ENCODE peak calls at places on chromosome 22, in five cellular contexts. One of them, this sample, is unnamed.

GRCh38 chr22:33848251-33848650 is 72.0 kb downstream of the LARGE1 start:
- DNase-seq in cardiac muscle cell: no peak
- DNase-seq in dorsolateral prefrontal cortex: no peak
- DNase-seq in MM.1S: no peak
- DNase-seq in prostate gland: no peak
- DNase-seq in this sample: no peak

GRCh38 chr22:35435201-35435712 is 35.3 kb downstream of the MCM5 start:
- DNase-seq in prostate gland: no peak
- DNase-seq in dorsolateral prefrontal cortex: no peak
- DNase-seq in cardiac muscle cell: no peak
- DNase-seq in MM.1S: no peak
- DNase-seq in this sample: no peak

GRCh38 chr22:31449521-31449920 is 40.1 kb downstream of the EIF4ENIF1 start:
- DNase-seq in MM.1S: no peak
- DNase-seq in cardiac muscle cell: peak; percentile 27
- DNase-seq in dorsolateral prefrontal cortex: no peak
- DNase-seq in prostate gland: no peak
- DNase-seq in this sample: no peak

GRCh38 chr22:41831828-41832552 is 915 bp upstream of the SREBF2 start:
- DNase-seq in cardiac muscle cell: no peak
- DNase-seq in prostate gland: no peak
- DNase-seq in MM.1S: peak; percentile 9
- DNase-seq in dorsolateral prefrontal cortex: no peak
- DNase-seq in this sample: no peak

GRCh38 chr22:25700996-25701815 is 40.8 kb upstream of the MYO18B start:
- DNase-seq in MM.1S: no peak
- DNase-seq in dorsolateral prefrontal cortex: peak; percentile 66
- DNase-seq in prostate gland: no peak
- DNase-seq in cardiac muscle cell: peak; percentile 76
- DNase-seq in this sample: no peak

GRCh38 chr22:41548830-41549211 is 4.6 kb upstream of the POLR3H start:
- DNase-seq in MM.1S: no peak
- DNase-seq in dorsolateral prefrontal cortex: no peak
- DNase-seq in prostate gland: no peak
- DNase-seq in cardiac muscle cell: no peak
- DNase-seq in this sample: no peak

GRCh38 chr22:35470903-35471321 is 69.7 kb upstream of the RASD2 start:
- DNase-seq in prostate gland: no peak
- DNase-seq in cardiac muscle cell: no peak
- DNase-seq in dorsolateral prefrontal cortex: no peak
- DNase-seq in MM.1S: no peak
- DNase-seq in this sample: no peak

GRCh38 chr22:17164392-17165024 is 5.4 kb upstream of the HDHD5 start:
- DNase-seq in MM.1S: no peak
- DNase-seq in dorsolateral prefrontal cortex: no peak
- DNase-seq in prostate gland: no peak
- DNase-seq in cardiac muscle cell: no peak
- DNase-seq in this sample: no peak

DNA sequence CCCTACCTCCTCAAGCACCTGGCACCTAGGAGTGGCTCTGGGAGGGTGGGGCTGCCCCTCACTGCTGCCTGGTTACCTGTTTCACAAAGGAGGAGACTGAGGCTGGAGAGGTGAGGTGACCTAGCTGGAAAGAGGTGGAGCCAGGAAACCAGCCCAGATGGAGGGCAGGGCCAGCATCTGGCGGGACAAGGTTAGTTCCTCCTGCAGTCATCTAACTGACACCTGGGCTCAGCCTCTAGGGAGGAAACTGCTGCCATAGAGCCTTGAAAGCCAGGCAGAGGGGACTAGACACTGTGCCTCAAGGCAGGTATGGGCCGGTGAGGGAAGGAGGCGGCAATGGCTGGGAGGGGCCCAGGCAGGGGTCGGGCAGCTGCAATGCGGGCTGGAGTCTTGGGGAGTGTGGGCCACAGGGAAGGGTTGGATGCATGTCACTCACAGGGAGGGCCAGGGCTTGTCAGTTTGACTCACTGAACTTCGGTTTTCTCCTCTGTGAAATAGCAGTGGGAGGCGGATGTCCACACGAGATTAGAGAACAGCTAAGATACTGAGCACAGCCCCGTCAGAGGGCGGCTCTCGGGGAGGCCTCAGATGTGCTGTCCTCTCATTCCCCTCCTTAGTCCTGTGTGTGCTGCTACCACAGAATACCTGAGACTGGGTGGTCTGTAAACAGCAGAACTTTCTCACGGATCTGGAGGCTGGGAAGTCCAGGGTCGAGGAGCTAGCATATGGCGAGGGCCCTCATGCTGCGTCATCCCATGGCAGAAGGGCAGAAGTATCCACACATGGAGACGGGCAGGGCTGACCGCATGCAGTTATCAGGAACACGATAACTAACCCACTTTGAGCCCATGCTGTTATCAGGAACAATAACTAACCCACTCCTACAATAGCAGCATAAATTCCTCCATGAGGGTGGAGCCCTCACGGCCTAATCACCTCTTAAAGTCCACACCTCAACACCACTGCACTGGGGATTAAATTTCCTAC is 16.1 kb downstream of the MGAT3 start:
- DNase-seq in cardiac muscle cell: peak; percentile 18
- DNase-seq in dorsolateral prefrontal cortex: peak; percentile 42
- DNase-seq in prostate gland: no peak
- DNase-seq in MM.1S: peak; percentile 89
- DNase-seq in this sample: no peak
- H3K27ac ChIP-seq in cardiac muscle cell: peak overlapping the region; percentile 69
- H3K27ac ChIP-seq in dorsolateral prefrontal cortex: peak overlapping the region; percentile 100
- H3K27ac ChIP-seq in prostate gland: no peak overlapping the region
- H3K27ac ChIP-seq in MM.1S: peak overlapping the region; percentile 93
- H3K27ac ChIP-seq in this sample: peak overlapping the region; percentile 19

GRCh38 chr22:30400159-30400558 is 3.3 kb downstream of the SEC14L2 start:
- DNase-seq in MM.1S: no peak
- DNase-seq in prostate gland: peak; percentile 36
- DNase-seq in cardiac muscle cell: no peak
- DNase-seq in dorsolateral prefrontal cortex: no peak
- DNase-seq in this sample: no peak
- H3K27ac ChIP-seq in MM.1S: no peak overlapping the region
- H3K27ac ChIP-seq in prostate gland: peak overlapping the region; percentile 95
- H3K27ac ChIP-seq in cardiac muscle cell: no peak overlapping the region
- H3K27ac ChIP-seq in dorsolateral prefrontal cortex: peak overlapping the region; percentile 68
- H3K27ac ChIP-seq in this sample: peak overlapping the region; percentile 40

GRCh38 chr22:37636949-37637273 is 2.6 kb upstream of the SH3BP1 start:
- DNase-seq in prostate gland: no peak
- DNase-seq in cardiac muscle cell: no peak
- DNase-seq in MM.1S: no peak
- DNase-seq in dorsolateral prefrontal cortex: no peak
- DNase-seq in this sample: no peak
- H3K27ac ChIP-seq in prostate gland: no peak overlapping the region
- H3K27ac ChIP-seq in cardiac muscle cell: no peak overlapping the region
- H3K27ac ChIP-seq in MM.1S: peak overlapping the region; percentile 57
- H3K27ac ChIP-seq in dorsolateral prefrontal cortex: peak overlapping the region; percentile 43
- H3K27ac ChIP-seq in this sample: no peak overlapping the region

GRCh38 chr22:48631288-48631687 is 1196.4 kb downstream of the BRD1 start:
- DNase-seq in prostate gland: no peak
- DNase-seq in MM.1S: no peak
- DNase-seq in dorsolateral prefrontal cortex: no peak
- DNase-seq in cardiac muscle cell: no peak
- DNase-seq in this sample: no peak
- H3K27ac ChIP-seq in prostate gland: no peak overlapping the region
- H3K27ac ChIP-seq in MM.1S: no peak overlapping the region
- H3K27ac ChIP-seq in dorsolateral prefrontal cortex: peak overlapping the region; percentile 97
- H3K27ac ChIP-seq in cardiac muscle cell: no peak overlapping the region
- H3K27ac ChIP-seq in this sample: no peak overlapping the region

GRCh38 chr22:37684803-37685615 is 1.1 kb upstream of the NOL12 start:
- DNase-seq in cardiac muscle cell: no peak
- DNase-seq in dorsolateral prefrontal cortex: no peak
- DNase-seq in MM.1S: peak; percentile 40
- DNase-seq in prostate gland: no peak
- DNase-seq in this sample: no peak
- H3K27ac ChIP-seq in cardiac muscle cell: no peak overlapping the region
- H3K27ac ChIP-seq in dorsolateral prefrontal cortex: no peak overlapping the region
- H3K27ac ChIP-seq in MM.1S: peak overlapping the region; percentile 54
- H3K27ac ChIP-seq in prostate gland: no peak overlapping the region
- H3K27ac ChIP-seq in this sample: no peak overlapping the region

GRCh38 chr22:46081831-46082210 is 68.5 kb upstream of the PPARA start:
- DNase-seq in cardiac muscle cell: no peak
- DNase-seq in prostate gland: no peak
- DNase-seq in MM.1S: no peak
- DNase-seq in dorsolateral prefrontal cortex: peak; percentile 57
- DNase-seq in this sample: no peak
- H3K27ac ChIP-seq in cardiac muscle cell: no peak overlapping the region
- H3K27ac ChIP-seq in prostate gland: peak overlapping the region; percentile 99
- H3K27ac ChIP-seq in MM.1S: no peak overlapping the region
- H3K27ac ChIP-seq in dorsolateral prefrontal cortex: peak overlapping the region; percentile 99
- H3K27ac ChIP-seq in this sample: peak overlapping the region; percentile 98

GRCh38 chr22:46592390-46592872 is 27.8 kb upstream of the GRAMD4 start:
- DNase-seq in dorsolateral prefrontal cortex: no peak
- DNase-seq in cardiac muscle cell: no peak
- DNase-seq in MM.1S: peak; percentile 56
- DNase-seq in prostate gland: no peak
- DNase-seq in this sample: no peak
- H3K27ac ChIP-seq in dorsolateral prefrontal cortex: peak overlapping the region; percentile 69
- H3K27ac ChIP-seq in cardiac muscle cell: no peak overlapping the region
- H3K27ac ChIP-seq in MM.1S: peak overlapping the region; percentile 50
- H3K27ac ChIP-seq in prostate gland: no peak overlapping the region
- H3K27ac ChIP-seq in this sample: peak overlapping the region; percentile 66